ENCODE peak calls at places on chromosome 2, in four cellular contexts. R is A549, G is GM12878, H is HepG2. I is an unnamed sample.

GRCh38 chr2:145022021-145022670 is 502.2 kb upstream of the ZEB2 start:
- DNase-seq in R (no peak), G (no peak), H (no peak), I (no peak)

GRCh38 chr2:107511970-107512789 is 314.5 kb upstream of the RGPD4 start:
- DNase-seq in R (no peak), G (no peak), H (no peak), I (no peak)

GRCh38 chr2:130810490-130810889 is 26.2 kb upstream of the ARHGEF4 start:
- DNase-seq in R (no peak), G (no peak), H (no peak), I (no peak)

GRCh38 chr2:105412584-105412983 is 13.7 kb upstream of the FHL2 start:
- DNase-seq in R (no peak), G (no peak), H (no peak), I (no peak)

GRCh38 chr2:72109291-72109690 is 38.4 kb downstream of the CYP26B1 start:
- DNase-seq in R (no peak), G (no peak), H (no peak), I (no peak)

GRCh38 chr2:72681016-72681995 is 144.5 kb downstream of the EXOC6B start:
- DNase-seq in R (no peak), G (no peak), H (peak; percentile 80), I (no peak)

GRCh38 chr2:217045725-217046475 is 186.0 kb upstream of the TNP1 start:
- DNase-seq in R (no peak), G (no peak), H (no peak), I (no peak)

GRCh38 chr2:207240649-207241048 is 74.9 kb upstream of the KLF7 start:
- DNase-seq in R (no peak), G (no peak), H (no peak), I (no peak)

GRCh38 chr2:18604573-18604885 is 15.2 kb upstream of the NT5C1B start:
- DNase-seq in R (no peak), G (no peak), H (no peak), I (peak; percentile 30)

GRCh38 chr2:57876313-57876712 is 170.3 kb upstream of the VRK2 start:
- DNase-seq in R (no peak), G (no peak), H (no peak), I (no peak)

GRCh38 chr2:189444322-189444721 is 3.0 kb downstream of the WDR75 start:
- DNase-seq in R (no peak), G (no peak), H (no peak), I (no peak)

GRCh38 chr2:231361701-231362588 is 33.6 kb upstream of the B3GNT7 start:
- DNase-seq in R (no peak), G (peak; percentile 26), H (no peak), I (no peak)

GRCh38 chr2:47259829-47260228 is 104.7 kb upstream of the STPG4 start:
- DNase-seq in R (no peak), G (no peak), H (no peak), I (no peak)

GRCh38 chr2:222655406-222655747 is 515 bp downstream of the FARSB start:
- DNase-seq in R (no peak), G (no peak), H (no peak), I (no peak)

GRCh38 chr2:217944366-217944765 is 58.4 kb downstream of the TNS1 start:
- DNase-seq in R (no peak), G (no peak), H (no peak), I (no peak)

GRCh38 chr2:239463541-239464165 is 62.8 kb upstream of the HDAC4 start:
- DNase-seq in R (no peak), G (no peak), H (no peak), I (no peak)

GRCh38 chr2:98180456-98180855 is 93.5 kb downstream of the VWA3B start:
- DNase-seq in R (no peak), G (no peak), H (no peak), I (no peak)

GRCh38 chr2:195756218-195756941 is 99.4 kb downstream of the SLC39A10 start:
- DNase-seq in R (no peak), G (no peak), H (no peak), I (no peak)

GRCh38 chr2:112541315-112542122 is 746 bp upstream of the POLR1B start:
- DNase-seq in R (peak; percentile 69), G (peak; percentile 5), H (no peak), I (peak; percentile 88)

GRCh38 chr2:46164581-46165301 is 132.5 kb upstream of the EPAS1 start:
- DNase-seq in R (peak; percentile 91), G (no peak), H (no peak), I (no peak)

GRCh38 chr2:119694994-119695521 is 16.1 kb downstream of the TMEM177 start:
- DNase-seq in R (no peak), G (no peak), H (peak; percentile 66), I (no peak)

GRCh38 chr2:171271380-171271779 is 110.7 kb upstream of the TLK1 start:
- DNase-seq in R (no peak), G (no peak), H (no peak), I (no peak)

GRCh38 chr2:233912799-233913423 is 4.3 kb upstream of the TRPM8 start:
- DNase-seq in R (peak; percentile 12), G (no peak), H (peak; percentile 41), I (no peak)

GRCh38 chr2:33673937-33674336 is 74.8 kb upstream of the FAM98A start:
- DNase-seq in R (no peak), G (no peak), H (no peak), I (peak; percentile 24)

GRCh38 chr2:64795024-64795592 is 141.4 kb upstream of the SERTAD2 start:
- DNase-seq in R (no peak), G (no peak), H (no peak), I (no peak)

GRCh38 chr2:817616-818015 is 133.0 kb upstream of the SNTG2 start:
- DNase-seq in R (no peak), G (no peak), H (no peak), I (no peak)

GRCh38 chr2:17043173-17043572 is 377.5 kb upstream of the CYRIA start:
- DNase-seq in R (no peak), G (no peak), H (no peak), I (no peak)

GRCh38 chr2:121648611-121649401 is 456 bp downstream of the CLASP1 start:
- DNase-seq in R (peak; percentile 34), G (no peak), H (peak; percentile 42), I (peak; percentile 85)

GRCh38 chr2:54206596-54206995 is 49.4 kb downstream of the TSPYL6 start:
- DNase-seq in R (peak; percentile 45), G (no peak), H (peak; percentile 50), I (peak; percentile 48)

GRCh38 chr2:4219571-4219970 is 516.2 kb downstream of the DCDC2C start:
- DNase-seq in R (no peak), G (no peak), H (no peak), I (no peak)

GRCh38 chr2:158194229-158194628 is 92.6 kb downstream of the UPP2 start:
- DNase-seq in R (no peak), G (no peak), H (no peak), I (no peak)

GRCh38 chr2:12261993-12262680 is 454.6 kb upstream of the TRIB2 start:
- DNase-seq in R (no peak), G (no peak), H (no peak), I (no peak)

GRCh38 chr2:205903549-205904129 is 182.3 kb downstream of the INO80D start:
- DNase-seq in R (peak; percentile 29), G (no peak), H (peak; percentile 79), I (peak; percentile 57)

GRCh38 chr2:223522796-223523195 is 79.4 kb downstream of the SCG2 start:
- DNase-seq in R (no peak), G (no peak), H (no peak), I (no peak)

GRCh38 chr2:15582153-15582552 is 9.5 kb upstream of the DDX1 start:
- DNase-seq in R (no peak), G (no peak), H (no peak), I (no peak)

GRCh38 chr2:15571729-15572128 is 10.6 kb upstream of the NBAS start:
- DNase-seq in R (no peak), G (no peak), H (peak; percentile 25), I (no peak)

GRCh38 chr2:15580451-15580850 is 11.2 kb upstream of the DDX1 start:
- DNase-seq in R (no peak), G (no peak), H (no peak), I (no peak)

GRCh38 chr2:15579641-15580040 is 12.0 kb upstream of the DDX1 start:
- DNase-seq in R (no peak), G (no peak), H (peak; percentile 25), I (no peak)

DNA sequence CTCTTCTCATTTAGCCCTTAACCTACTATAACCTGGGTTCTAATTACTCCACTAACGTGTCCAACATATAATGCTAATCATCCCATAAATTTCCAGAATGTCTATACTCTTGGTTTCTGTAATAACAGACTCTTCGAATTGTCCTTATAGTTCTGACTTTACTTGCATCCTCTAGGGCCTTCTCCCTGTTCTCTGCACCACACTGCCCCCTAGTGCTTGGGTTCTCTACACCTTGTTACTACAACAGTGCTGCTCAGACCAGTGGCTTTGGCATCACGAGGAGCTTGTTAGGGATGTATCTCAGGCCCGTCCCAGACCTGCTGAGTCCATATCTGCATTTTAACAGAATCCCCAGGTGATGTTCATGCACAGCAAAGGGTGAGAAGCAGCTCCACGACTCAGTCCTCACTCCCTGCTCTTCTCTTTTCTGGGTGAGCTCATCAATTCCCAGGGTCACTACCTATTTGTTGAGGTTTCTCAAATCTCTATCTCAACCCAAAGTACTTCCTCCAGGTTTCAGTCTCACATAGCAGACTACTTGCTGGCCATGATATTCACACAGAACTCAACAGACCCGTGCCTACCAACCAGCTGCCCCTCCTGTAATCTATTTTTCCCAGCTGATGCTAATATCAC is 14.5 kb upstream of the DDX1 start:
- DNase-seq in R (peak; percentile 66), G (peak; percentile 38), H (peak; percentile 85), I (peak; percentile 73)
- TF ChIP-seq PBX3 in R (no peak), G (no peak), H (no peak), I (no peak)

GRCh38 chr2:23107341-23107941 is 277.5 kb upstream of the KLHL29 start:
- DNase-seq in R (no peak), G (no peak), H (no peak), I (peak; percentile 63)
- TF ChIP-seq PBX3 in R (no peak), G (no peak), H (no peak), I (no peak)

GRCh38 chr2:176104338-176105077 is 2.6 kb upstream of the HOXD11 start:
- DNase-seq in R (peak; percentile 62), G (no peak), H (no peak), I (no peak)

GRCh38 chr2:176105727-176106635 is 1.1 kb upstream of the HOXD11 start:
- DNase-seq in R (no peak), G (no peak), H (no peak), I (no peak)

GRCh38 chr2:176106636-176107539 is at the start of gene HOXD11:
- DNase-seq in R (peak; percentile 31), G (no peak), H (no peak), I (peak; percentile 69)

GRCh38 chr2:176103634-176104337 is 3.3 kb upstream of the HOXD11 start:
- DNase-seq in R (no peak), G (no peak), H (no peak), I (no peak)

GRCh38 chr2:176105078-176105726 is 1.9 kb upstream of the HOXD11 start:
- DNase-seq in R (no peak), G (no peak), H (no peak), I (no peak)
- TF ChIP-seq PBX3 in R (no peak), G (no peak), H (no peak), I (no peak)

GRCh38 chr2:240512109-240512485 is 45.7 kb downstream of the ANKMY1 start:
- DNase-seq in R (no peak), G (no peak), H (no peak), I (no peak)

GRCh38 chr2:240514631-240515030 is 43.2 kb downstream of the ANKMY1 start:
- DNase-seq in R (no peak), G (no peak), H (no peak), I (no peak)

GRCh38 chr2:240512666-240513535 is 44.9 kb downstream of the ANKMY1 start:
- DNase-seq in R (no peak), G (no peak), H (no peak), I (peak; percentile 9)

GRCh38 chr2:240511351-240512108 is 46.3 kb downstream of the ANKMY1 start:
- DNase-seq in R (no peak), G (no peak), H (no peak), I (no peak)

GRCh38 chr2:240513544-240514287 is 44.1 kb downstream of the ANKMY1 start:
- DNase-seq in R (peak; percentile 68), G (peak; percentile 71), H (peak; percentile 72), I (peak; percentile 87)
- TF ChIP-seq PBX3 in R (no peak), G (no peak), H (no peak), I (no peak)

I was measured in SK-N-SH.